ENCODE peak calls at places on chromosomes 13 and 19, in ten cellular contexts. One of them, this sample, is unnamed.

GRCh38 chr19:42229855-42230331 is 9.8 kb downstream of the ZNF526 start:
- DNase-seq in breast epithelium: no peak
- DNase-seq in HCT116: no peak
- DNase-seq in Peyer's patch: no peak
- DNase-seq in K562: no peak
- DNase-seq in ovary: no peak
- DNase-seq in transverse colon: no peak
- DNase-seq in suprapubic skin: no peak
- DNase-seq in body of pancreas: no peak
- DNase-seq in heart left ventricle: no peak
- DNase-seq in this sample: no peak

GRCh38 chr19:43784981-43785808 is 4.4 kb upstream of the KCNN4 start:
- DNase-seq in breast epithelium: peak; percentile 65
- DNase-seq in HCT116: peak; percentile 79
- DNase-seq in Peyer's patch: peak; percentile 52
- DNase-seq in K562: peak; percentile 70
- DNase-seq in ovary: no peak
- DNase-seq in transverse colon: peak; percentile 70
- DNase-seq in suprapubic skin: no peak
- DNase-seq in body of pancreas: peak; percentile 63
- DNase-seq in heart left ventricle: no peak
- DNase-seq in this sample: peak; percentile 17

GRCh38 chr13:106212436-106213010 is 322.9 kb downstream of the EFNB2 start:
- DNase-seq in breast epithelium: no peak
- DNase-seq in HCT116: no peak
- DNase-seq in Peyer's patch: no peak
- DNase-seq in K562: no peak
- DNase-seq in ovary: no peak
- DNase-seq in transverse colon: no peak
- DNase-seq in suprapubic skin: no peak
- DNase-seq in body of pancreas: no peak
- DNase-seq in heart left ventricle: no peak
- DNase-seq in this sample: no peak

GRCh38 chr13:44874886-44875630 is 114.2 kb downstream of the NUFIP1 start:
- DNase-seq in breast epithelium: no peak
- DNase-seq in HCT116: no peak
- DNase-seq in Peyer's patch: no peak
- DNase-seq in K562: no peak
- DNase-seq in ovary: no peak
- DNase-seq in transverse colon: no peak
- DNase-seq in suprapubic skin: no peak
- DNase-seq in body of pancreas: no peak
- DNase-seq in heart left ventricle: no peak
- DNase-seq in this sample: no peak

GRCh38 chr19:56687036-56687435 is 15.5 kb upstream of the ZNF835 start:
- DNase-seq in breast epithelium: no peak
- DNase-seq in HCT116: no peak
- DNase-seq in Peyer's patch: no peak
- DNase-seq in K562: no peak
- DNase-seq in ovary: no peak
- DNase-seq in transverse colon: no peak
- DNase-seq in suprapubic skin: no peak
- DNase-seq in body of pancreas: no peak
- DNase-seq in heart left ventricle: no peak
- DNase-seq in this sample: no peak

GRCh38 chr19:2053601-2054389 is 2.8 kb upstream of the MKNK2 start:
- DNase-seq in breast epithelium: no peak
- DNase-seq in HCT116: no peak
- DNase-seq in Peyer's patch: no peak
- DNase-seq in K562: no peak
- DNase-seq in ovary: peak; percentile 93
- DNase-seq in transverse colon: peak; percentile 63
- DNase-seq in suprapubic skin: peak; percentile 73
- DNase-seq in body of pancreas: peak; percentile 81
- DNase-seq in heart left ventricle: peak; percentile 86
- DNase-seq in this sample: peak; percentile 51

GRCh38 chr13:77397636-77398035 is 70.7 kb upstream of the MYCBP2 start:
- DNase-seq in breast epithelium: no peak
- DNase-seq in HCT116: no peak
- DNase-seq in Peyer's patch: no peak
- DNase-seq in K562: no peak
- DNase-seq in ovary: no peak
- DNase-seq in transverse colon: no peak
- DNase-seq in suprapubic skin: no peak
- DNase-seq in body of pancreas: no peak
- DNase-seq in heart left ventricle: no peak
- DNase-seq in this sample: no peak

GRCh38 chr13:73190477-73190876 is 131.7 kb downstream of the KLF5 start:
- DNase-seq in breast epithelium: no peak
- DNase-seq in HCT116: no peak
- DNase-seq in Peyer's patch: no peak
- DNase-seq in K562: no peak
- DNase-seq in ovary: no peak
- DNase-seq in transverse colon: no peak
- DNase-seq in suprapubic skin: no peak
- DNase-seq in body of pancreas: no peak
- DNase-seq in heart left ventricle: no peak
- DNase-seq in this sample: no peak

GRCh38 chr19:28596561-28597071 is 616.3 kb downstream of the UQCRFS1 start:
- DNase-seq in breast epithelium: no peak
- DNase-seq in HCT116: no peak
- DNase-seq in Peyer's patch: no peak
- DNase-seq in K562: no peak
- DNase-seq in ovary: no peak
- DNase-seq in transverse colon: no peak
- DNase-seq in suprapubic skin: no peak
- DNase-seq in body of pancreas: peak; percentile 69
- DNase-seq in heart left ventricle: no peak
- DNase-seq in this sample: no peak

GRCh38 chr19:41872775-41873647 is 4.1 kb upstream of the CD79A start:
- DNase-seq in breast epithelium: peak; percentile 69
- DNase-seq in HCT116: peak; percentile 63
- DNase-seq in Peyer's patch: peak; percentile 87
- DNase-seq in K562: no peak
- DNase-seq in ovary: no peak
- DNase-seq in transverse colon: peak; percentile 87
- DNase-seq in suprapubic skin: no peak
- DNase-seq in body of pancreas: peak; percentile 87
- DNase-seq in heart left ventricle: peak; percentile 84
- DNase-seq in this sample: peak; percentile 57

GRCh38 chr19:35858311-35858710 is 1.6 kb downstream of the KIRREL2 start:
- DNase-seq in breast epithelium: no peak
- DNase-seq in HCT116: no peak
- DNase-seq in Peyer's patch: no peak
- DNase-seq in K562: no peak
- DNase-seq in ovary: no peak
- DNase-seq in transverse colon: no peak
- DNase-seq in suprapubic skin: no peak
- DNase-seq in body of pancreas: no peak
- DNase-seq in heart left ventricle: no peak
- DNase-seq in this sample: no peak

GRCh38 chr19:1181606-1182005 is 7.5 kb upstream of the SBNO2 start:
- DNase-seq in breast epithelium: peak; percentile 84
- DNase-seq in HCT116: no peak
- DNase-seq in Peyer's patch: no peak
- DNase-seq in K562: no peak
- DNase-seq in ovary: no peak
- DNase-seq in transverse colon: peak; percentile 68
- DNase-seq in suprapubic skin: no peak
- DNase-seq in body of pancreas: peak; percentile 85
- DNase-seq in heart left ventricle: no peak
- DNase-seq in this sample: peak; percentile 94

GRCh38 chr19:52170863-52171320 is 529 bp downstream of the ZNF836 start:
- DNase-seq in breast epithelium: no peak
- DNase-seq in HCT116: no peak
- DNase-seq in Peyer's patch: no peak
- DNase-seq in K562: no peak
- DNase-seq in ovary: peak; percentile 61
- DNase-seq in transverse colon: peak; percentile 27
- DNase-seq in suprapubic skin: no peak
- DNase-seq in body of pancreas: no peak
- DNase-seq in heart left ventricle: no peak
- DNase-seq in this sample: peak; percentile 20

GRCh38 chr13:46507978-46508377 is 45.0 kb upstream of the LRCH1 start:
- DNase-seq in breast epithelium: no peak
- DNase-seq in HCT116: no peak
- DNase-seq in Peyer's patch: no peak
- DNase-seq in K562: no peak
- DNase-seq in ovary: no peak
- DNase-seq in transverse colon: no peak
- DNase-seq in suprapubic skin: no peak
- DNase-seq in body of pancreas: no peak
- DNase-seq in heart left ventricle: no peak
- DNase-seq in this sample: no peak

GRCh38 chr13:87356314-87356713 is 314.9 kb upstream of the SLITRK5 start:
- DNase-seq in breast epithelium: no peak
- DNase-seq in HCT116: no peak
- DNase-seq in Peyer's patch: no peak
- DNase-seq in K562: no peak
- DNase-seq in ovary: no peak
- DNase-seq in transverse colon: no peak
- DNase-seq in suprapubic skin: no peak
- DNase-seq in body of pancreas: no peak
- DNase-seq in heart left ventricle: no peak
- DNase-seq in this sample: no peak

GRCh38 chr19:51251453-51251790 is 542 bp downstream of the SIGLECL1 start:
- DNase-seq in breast epithelium: no peak
- DNase-seq in HCT116: no peak
- DNase-seq in Peyer's patch: no peak
- DNase-seq in K562: no peak
- DNase-seq in ovary: no peak
- DNase-seq in transverse colon: no peak
- DNase-seq in suprapubic skin: no peak
- DNase-seq in body of pancreas: no peak
- DNase-seq in heart left ventricle: no peak
- DNase-seq in this sample: no peak

GRCh38 chr13:52743569-52743968 is 3.9 kb upstream of the CNMD start:
- DNase-seq in breast epithelium: no peak
- DNase-seq in HCT116: no peak
- DNase-seq in Peyer's patch: no peak
- DNase-seq in K562: no peak
- DNase-seq in ovary: no peak
- DNase-seq in transverse colon: no peak
- DNase-seq in suprapubic skin: no peak
- DNase-seq in body of pancreas: no peak
- DNase-seq in heart left ventricle: no peak
- DNase-seq in this sample: no peak
- TF ChIP-seq POLR2A in breast epithelium: no peak
- TF ChIP-seq POLR2A in HCT116: no peak
- TF ChIP-seq POLR2A in Peyer's patch: no peak
- TF ChIP-seq POLR2A in K562: no peak
- TF ChIP-seq POLR2A in ovary: no peak
- TF ChIP-seq POLR2A in transverse colon: no peak
- TF ChIP-seq POLR2A in suprapubic skin: no peak
- TF ChIP-seq POLR2A in body of pancreas: no peak
- TF ChIP-seq POLR2A in heart left ventricle: no peak
- TF ChIP-seq POLR2A in this sample: no peak

DNA sequence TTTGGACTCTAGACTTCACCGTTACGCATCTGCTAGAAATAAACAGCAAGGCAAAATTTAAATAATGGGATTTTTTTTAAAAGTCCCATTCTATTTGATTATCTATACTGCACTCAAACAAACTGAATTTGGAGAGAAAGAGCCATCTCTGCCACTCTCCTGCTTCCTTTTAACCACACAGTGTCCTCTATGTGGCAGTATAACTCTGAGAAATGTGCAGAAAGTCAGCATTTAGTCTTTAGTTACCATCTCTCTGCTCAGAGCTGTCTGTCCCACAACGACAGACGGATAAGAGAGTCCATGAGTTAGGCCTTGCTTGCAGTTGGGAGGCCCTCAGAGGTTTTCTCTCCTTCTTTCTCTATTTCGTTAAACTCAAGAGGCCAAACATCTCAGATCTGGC is 21.2 kb downstream of the CCNA1 start:
- DNase-seq in breast epithelium: no peak
- DNase-seq in HCT116: no peak
- DNase-seq in Peyer's patch: no peak
- DNase-seq in K562: no peak
- DNase-seq in ovary: no peak
- DNase-seq in transverse colon: no peak
- DNase-seq in suprapubic skin: no peak
- DNase-seq in body of pancreas: no peak
- DNase-seq in heart left ventricle: no peak
- DNase-seq in this sample: no peak
- TF ChIP-seq CTCF in breast epithelium: no peak
- TF ChIP-seq CTCF in HCT116: no peak
- TF ChIP-seq CTCF in Peyer's patch: no peak
- TF ChIP-seq CTCF in K562: peak; percentile 15
- TF ChIP-seq CTCF in ovary: no peak
- TF ChIP-seq CTCF in transverse colon: no peak
- TF ChIP-seq CTCF in suprapubic skin: no peak
- TF ChIP-seq CTCF in body of pancreas: no peak
- TF ChIP-seq CTCF in heart left ventricle: peak; percentile 47
- TF ChIP-seq CTCF in this sample: peak; percentile 60

GRCh38 chr13:112908342-112908741 is 60.7 kb upstream of the MCF2L start:
- DNase-seq in breast epithelium: no peak
- DNase-seq in HCT116: no peak
- DNase-seq in Peyer's patch: no peak
- DNase-seq in K562: no peak
- DNase-seq in ovary: no peak
- DNase-seq in transverse colon: no peak
- DNase-seq in suprapubic skin: no peak
- DNase-seq in body of pancreas: no peak
- DNase-seq in heart left ventricle: no peak
- DNase-seq in this sample: no peak
- H3K27me3 ChIP-seq in breast epithelium: no peaks in the 10 kb centered on the region
- H3K27me3 ChIP-seq in HCT116: no peaks in the 10 kb centered on the region
- H3K27me3 ChIP-seq in Peyer's patch: no peaks in the 10 kb centered on the region
- H3K27me3 ChIP-seq in K562: peaks cover 13% of the 10 kb centered on the region
- H3K27me3 ChIP-seq in ovary: no peaks in the 10 kb centered on the region
- H3K27me3 ChIP-seq in transverse colon: peaks cover 4% of the 10 kb centered on the region
- H3K27me3 ChIP-seq in suprapubic skin: peaks cover 25% of the 10 kb centered on the region
- H3K27me3 ChIP-seq in body of pancreas: no peaks in the 10 kb centered on the region
- H3K27me3 ChIP-seq in heart left ventricle: no peaks in the 10 kb centered on the region
- H3K27me3 ChIP-seq in this sample: no peaks in the 10 kb centered on the region

DNA sequence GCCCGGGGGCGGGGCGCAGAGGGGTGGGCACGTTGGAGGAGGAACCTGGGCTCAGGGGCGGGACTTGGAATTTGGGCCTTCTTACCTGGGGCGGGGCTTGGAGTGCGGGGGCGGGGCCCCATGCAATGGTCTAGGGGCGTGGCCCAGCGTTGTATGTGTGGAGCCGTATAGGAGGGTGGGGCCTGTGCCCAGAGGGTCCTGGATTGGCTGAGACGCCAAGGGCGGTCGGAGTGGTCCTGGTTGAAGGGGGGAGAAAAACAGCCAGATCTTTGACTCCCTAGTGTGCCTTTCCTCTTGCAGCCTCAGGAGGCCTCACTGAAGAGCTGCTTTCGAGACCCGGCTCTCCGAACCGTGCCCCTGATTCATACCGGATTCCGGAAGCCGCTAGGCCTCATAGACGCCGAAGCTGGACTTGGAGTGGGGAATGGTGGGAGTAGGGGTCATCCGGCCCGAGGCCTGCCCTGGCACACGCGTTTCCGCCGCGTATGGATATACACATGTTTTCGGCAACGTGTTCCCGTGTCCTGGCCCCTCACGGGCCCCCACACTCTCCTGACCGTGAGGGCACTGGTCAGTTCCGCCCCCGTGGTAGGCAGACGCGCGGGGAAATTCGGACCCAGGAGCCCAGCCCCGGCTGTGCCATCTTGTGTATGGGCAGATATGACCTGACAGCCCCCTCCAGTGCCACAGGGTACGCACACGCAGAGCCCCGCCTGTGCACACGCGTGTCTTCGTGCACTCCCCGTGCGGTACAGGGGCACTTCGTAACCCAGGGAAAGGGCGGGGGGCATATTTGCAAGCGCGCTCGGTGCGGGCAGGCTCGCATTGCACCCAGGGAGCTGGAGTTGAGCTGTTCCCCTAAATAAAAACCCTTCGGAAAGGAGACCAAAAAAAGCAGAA is 661 bp upstream of the PRR12 start:
- DNase-seq in breast epithelium: peak; percentile 97
- DNase-seq in HCT116: peak; percentile 97
- DNase-seq in Peyer's patch: peak; percentile 100
- DNase-seq in K562: peak; percentile 98
- DNase-seq in ovary: peak; percentile 92
- DNase-seq in transverse colon: peak; percentile 98
- DNase-seq in suprapubic skin: peak; percentile 98
- DNase-seq in body of pancreas: peak; percentile 99
- DNase-seq in heart left ventricle: peak; percentile 97
- DNase-seq in this sample: peak; percentile 98
- TF ChIP-seq POLR2A in breast epithelium: no peak
- TF ChIP-seq POLR2A in HCT116: peak; percentile 90
- TF ChIP-seq POLR2A in Peyer's patch: peak; percentile 64
- TF ChIP-seq POLR2A in K562: peak; percentile 97
- TF ChIP-seq POLR2A in ovary: no peak
- TF ChIP-seq POLR2A in transverse colon: peak; percentile 85
- TF ChIP-seq POLR2A in suprapubic skin: no peak
- TF ChIP-seq POLR2A in body of pancreas: peak; percentile 82
- TF ChIP-seq POLR2A in heart left ventricle: peak; percentile 73
- TF ChIP-seq POLR2A in this sample: no peak